ENCODE peak calls at places on chromosomes 13 and 19, in seven cellular contexts. Y is mesenchymal stem cell; X is adrenal gland; V is CD8-positive, alpha-beta T cell; L is fibroblast of lung; W is MM.1S; J is thoracic aorta. F is an unnamed sample. For H3K36me3, the result is how much of the 10 kb centered on the place peaks cover.

GRCh38 chr13:49527123-49527522 is 31.4 kb downstream of the PHF11 start:
- DNase-seq in L (no peak), J (no peak), X (peak), V (no peak), W (no peak), Y (no peak), F (peak)

GRCh38 chr13:113651511-113652403 is 6.2 kb downstream of the ATP4B start:
- DNase-seq in Y (no peak), W (no peak), J (no peak), X (peak), V (no peak), L (no peak), F (no peak)

GRCh38 chr19:5778402-5778801 is 6.1 kb downstream of the PRR22 start:
- DNase-seq in L (no peak), W (no peak), J (no peak), X (no peak), Y (no peak), V (no peak), F (no peak)

GRCh38 chr13:106407338-106407737 is 128.1 kb downstream of the EFNB2 start:
- DNase-seq in V (no peak), L (no peak), X (no peak), Y (no peak), J (no peak), W (no peak), F (no peak)

GRCh38 chr19:5166262-5166661 is 174.3 kb downstream of the PTPRS start:
- DNase-seq in X (no peak), Y (peak), J (no peak), L (peak), W (no peak), V (no peak), F (no peak)

GRCh38 chr13:40466271-40466670 is 200.2 kb downstream of the FOXO1 start:
- DNase-seq in W (no peak), L (no peak), X (no peak), V (no peak), Y (no peak), J (no peak), F (no peak)

GRCh38 chr13:112713517-112714253 is 23.8 kb downstream of the ATP11A start:
- DNase-seq in V (no peak), W (no peak), J (no peak), X (no peak), Y (no peak), L (no peak), F (no peak)

GRCh38 chr19:5895890-5896289 is 7.7 kb downstream of the NDUFA11 start:
- DNase-seq in Y (no peak), J (no peak), W (no peak), V (no peak), X (peak), L (no peak), F (no peak)

GRCh38 chr13:40318366-40318765 is 348.1 kb downstream of the FOXO1 start:
- DNase-seq in L (no peak), Y (no peak), V (no peak), X (peak), J (no peak), W (no peak), F (peak)

GRCh38 chr19:57192064-57192395 is 730 bp downstream of the ZNF264 start:
- DNase-seq in W (no peak), X (no peak), V (no peak), Y (no peak), L (no peak), J (no peak), F (no peak)

GRCh38 chr13:104483631-104484030 is 1417.4 kb upstream of the SLC10A2 start:
- DNase-seq in X (no peak), Y (no peak), V (no peak), L (no peak), J (no peak), W (no peak), F (no peak)

GRCh38 chr13:101332583-101332982 is 83.7 kb downstream of the NALCN start:
- DNase-seq in V (no peak), L (no peak), Y (no peak), X (no peak), J (no peak), W (no peak), F (no peak)

GRCh38 chr19:37872383-37872782 is 34.0 kb downstream of the WDR87 start:
- DNase-seq in X (no peak), Y (no peak), L (no peak), J (no peak), W (no peak), V (no peak), F (no peak)

GRCh38 chr13:101757446-101758039 is 305.1 kb downstream of the ITGBL1 start:
- DNase-seq in J (no peak), V (no peak), W (peak), L (peak), X (no peak), Y (peak), F (peak)

DNA sequence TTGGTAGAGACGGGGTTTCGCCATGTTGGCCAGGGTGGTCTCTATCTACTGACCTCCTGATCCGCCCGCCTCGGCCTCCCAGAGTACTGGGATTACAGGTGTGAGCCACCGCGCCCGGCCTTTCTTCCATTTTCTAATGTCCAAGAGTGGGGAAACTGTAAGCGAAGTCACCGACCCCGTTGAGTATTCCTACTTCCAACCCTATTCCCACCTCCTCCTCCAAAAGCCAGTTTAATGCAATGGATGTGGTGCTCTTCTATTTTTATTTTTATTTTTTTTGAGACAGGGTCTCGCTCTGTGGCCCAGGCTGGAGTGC is 449 bp downstream of the RNU6-9 start:
- DNase-seq in V (no peak), Y (no peak), L (no peak), J (no peak), X (no peak), W (no peak), F (no peak)
- H3K4me3 ChIP-seq in V (no peak), Y (peak), L (no peak), J (peak), X (no peak), W (peak), F (peak)

DNA sequence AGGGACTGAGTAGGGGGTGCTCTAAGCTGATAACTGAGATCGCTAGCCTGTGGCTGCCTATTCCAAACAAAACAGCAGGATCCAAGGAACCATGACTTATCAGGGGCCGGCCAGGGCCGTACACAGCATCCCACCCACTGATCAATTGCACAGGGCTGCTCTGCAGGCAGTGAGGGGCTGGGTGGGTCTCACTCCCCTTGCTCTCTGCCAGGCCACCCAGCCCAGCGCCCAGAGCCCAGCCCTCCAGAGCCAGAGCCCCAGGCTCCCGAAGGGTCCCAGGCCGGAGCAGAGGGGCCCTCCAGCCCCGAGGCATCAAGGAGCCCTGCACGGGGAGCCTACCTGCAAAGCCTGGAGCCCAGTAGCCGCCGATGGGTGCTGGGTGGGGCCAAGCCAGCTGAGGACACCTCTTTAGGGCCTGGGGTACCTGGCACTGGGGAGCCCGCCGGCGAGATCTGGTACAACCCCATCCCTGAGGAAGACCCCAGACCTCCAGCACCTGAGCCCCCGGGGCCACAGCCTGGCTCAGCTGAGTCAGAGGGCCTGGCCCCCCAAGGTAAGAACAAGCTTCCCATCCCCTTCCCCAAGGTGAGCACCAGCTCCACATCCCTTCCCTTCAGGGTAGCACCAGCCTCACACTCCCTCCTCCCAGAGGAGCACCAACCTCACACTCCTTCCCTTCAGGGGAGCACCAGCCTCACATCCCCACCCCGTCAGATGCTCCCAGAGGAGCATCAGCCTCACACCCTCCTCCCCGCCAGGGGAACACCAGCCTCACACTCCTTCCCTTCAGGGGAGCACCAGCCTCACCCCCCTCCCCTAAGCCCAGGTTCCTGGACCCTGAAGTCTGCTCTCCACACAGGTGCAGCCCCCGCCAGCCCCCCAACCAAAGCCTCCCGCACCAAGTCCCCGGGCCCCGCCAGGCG is 1.9 kb downstream of the SYDE1 start:
- DNase-seq in V (no peak), Y (no peak), W (no peak), L (no peak), J (no peak), X (no peak), F (no peak)
- H3K36me3 ChIP-seq in V (under half), Y (half or more), W (under half), L (under half), J (under half), X (under half), F (under half)

GRCh38 chr19:47573076-47574026 is at the start of gene ZNF541:
- DNase-seq in V (peak), Y (no peak), X (peak), J (peak), W (no peak), L (peak), F (no peak)
- H3K4me3 ChIP-seq in V (peak), Y (peak), X (peak), J (peak), W (no peak), L (no peak), F (no peak)

GRCh38 chr19:8475005-8475404 is 27.4 kb downstream of the PRAM1 start:
- DNase-seq in L (no peak), J (no peak), X (no peak), Y (no peak), V (no peak), W (no peak), F (no peak)
- H3K36me3 ChIP-seq in L (under half), J (under half), X (under half), Y (half or more), V (under half), W (under half), F (half or more)

GRCh38 chr19:39253374-39254149 is 4.9 kb upstream of the IFNL4 start:
- DNase-seq in W (no peak), X (no peak), Y (no peak), J (no peak), V (no peak), L (no peak), F (no peak)

GRCh38 chr19:39248806-39249205 is at the start of gene IFNL4:
- DNase-seq in Y (no peak), V (no peak), L (no peak), J (no peak), X (no peak), W (no peak), F (no peak)

GRCh38 chr19:39247701-39248664 is 673 bp downstream of the IFNL4 start:
- DNase-seq in X (no peak), L (no peak), W (no peak), Y (no peak), V (no peak), J (no peak), F (no peak)

GRCh38 chr19:39252458-39252857 is 3.8 kb upstream of the IFNL4 start:
- DNase-seq in W (no peak), X (no peak), J (no peak), L (no peak), V (no peak), Y (no peak), F (no peak)

DNA sequence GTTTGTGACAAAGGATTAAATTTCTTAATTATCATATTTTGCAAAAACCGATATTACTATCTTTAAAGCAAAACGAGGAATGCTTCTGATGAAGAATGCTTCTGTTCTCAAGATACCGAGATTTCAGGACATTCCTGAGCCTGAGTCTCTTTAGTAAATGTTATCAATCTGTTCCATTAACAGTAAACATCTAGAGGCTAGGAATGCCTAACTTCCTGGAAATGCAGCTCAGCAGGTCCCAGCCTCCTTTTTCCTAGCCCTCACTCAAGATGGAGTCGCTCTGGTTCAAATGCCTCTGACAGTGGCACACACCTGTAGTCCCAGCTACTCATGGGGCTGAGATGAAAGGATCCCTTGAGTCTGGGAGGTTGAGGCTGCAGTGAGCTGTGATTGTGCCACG is 2.4 kb upstream of the IFNL4 start:
- DNase-seq in L (no peak), W (no peak), Y (no peak), J (no peak), V (no peak), X (no peak), F (no peak)
- H3K4me3 ChIP-seq in L (no peak), W (no peak), Y (no peak), J (no peak), V (no peak), X (no peak), F (no peak)

GRCh38 chr19:55674459-55674840 is 576 bp upstream of the EPN1 start:
- DNase-seq in X (no peak), Y (no peak), L (no peak), J (no peak), V (no peak), W (no peak), F (no peak)
- H3K36me3 ChIP-seq in X (under half), Y (half or more), L (under half), J (under half), V (under half), W (under half), F (half or more)

GRCh38 chr13:42054798-42055499 is 6.5 kb downstream of the DGKH start:
- DNase-seq in X (no peak), Y (no peak), W (no peak), V (no peak), L (no peak), J (no peak), F (no peak)
- H3K4me3 ChIP-seq in X (no peak), Y (no peak), W (peak), V (no peak), L (no peak), J (peak), F (no peak)

DNA sequence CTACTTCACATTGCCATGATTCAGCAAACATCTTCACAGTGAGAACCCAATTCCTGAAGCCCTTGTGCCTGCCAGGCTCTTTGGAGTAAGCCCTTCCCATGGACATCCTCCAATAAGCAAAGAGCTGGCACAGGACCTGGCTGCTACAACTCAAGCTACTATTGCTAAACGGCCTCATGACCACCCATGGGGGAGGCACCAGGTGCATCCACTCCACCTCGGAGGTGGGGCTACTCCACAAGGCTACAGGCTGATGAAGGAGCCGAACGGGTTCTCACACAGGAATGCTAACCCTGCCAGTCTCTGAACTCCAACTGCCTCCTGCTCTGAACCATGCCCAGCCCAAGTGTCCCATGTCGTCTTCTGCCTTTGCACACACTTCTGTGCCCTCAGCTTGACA is 10.0 kb downstream of the SYMPK start:
- DNase-seq in J (no peak), W (no peak), V (no peak), X (no peak), Y (no peak), L (no peak), F (no peak)
- H3K36me3 ChIP-seq in J (half or more), W (under half), V (under half), X (under half), Y (half or more), L (under half), F (half or more)